ENCODE peak calls at places on chromosomes 16 and 17, in five cellular contexts. T is AG09309; B is cardiac muscle cell; A is CD8-positive, alpha-beta T cell; X is skeletal muscle cell. G is an unnamed sample.

GRCh38 chr17:28488154-28488883 is 14.9 kb downstream of the SLC13A2 start:
- DNase-seq in T (no peak), B (no peak), A (no peak), X (no peak), G (no peak)

GRCh38 chr17:8421571-8421970 is 14.1 kb upstream of the NDEL1 start:
- DNase-seq in T (no peak), B (no peak), A (no peak), X (no peak), G (no peak)

GRCh38 chr17:63476494-63476856 is 386 bp upstream of the ACE start:
- DNase-seq in T (no peak), B (peak), A (no peak), X (no peak), G (no peak)

GRCh38 chr17:63275318-63275967 is 170.7 kb downstream of the CYB561 start:
- DNase-seq in T (peak), B (peak), A (no peak), X (peak), G (no peak)

GRCh38 chr17:74677558-74678466 is 34.9 kb downstream of the CD300LF start:
- DNase-seq in T (no peak), B (peak), A (no peak), X (no peak), G (no peak)

GRCh38 chr16:15440852-15441251 is 6.5 kb downstream of the BMERB1 start:
- DNase-seq in T (no peak), B (peak), A (no peak), X (peak), G (no peak)

GRCh38 chr17:82175951-82176350 is 36.7 kb downstream of the CCDC57 start:
- DNase-seq in T (no peak), B (no peak), A (no peak), X (no peak), G (no peak)

GRCh38 chr16:72876981-72877373 is 171.0 kb downstream of the ZFHX3 start:
- DNase-seq in T (no peak), B (peak), A (no peak), X (no peak), G (no peak)

GRCh38 chr16:65122974-65123845 is 1.3 kb upstream of the CDH11 start:
- DNase-seq in T (no peak), B (peak), A (no peak), X (no peak), G (no peak)

GRCh38 chr17:81527591-81528383 is at the start of gene FSCN2:
- DNase-seq in T (no peak), B (peak), A (no peak), X (no peak), G (no peak)

GRCh38 chr16:81625544-81626152 is 153.4 kb upstream of the PLCG2 start:
- DNase-seq in T (no peak), B (no peak), A (no peak), X (no peak), G (no peak)

GRCh38 chr17:37179893-37180292 is 195.9 kb upstream of the C17orf78 start:
- DNase-seq in T (no peak), B (peak), A (no peak), X (no peak), G (no peak)

GRCh38 chr17:63914471-63914870 is 3.4 kb upstream of the CSHL1 start:
- DNase-seq in T (no peak), B (no peak), A (no peak), X (no peak), G (no peak)

GRCh38 chr17:49061524-49061943 is 64.3 kb downstream of the IGF2BP1 start:
- DNase-seq in T (no peak), B (peak), A (no peak), X (no peak), G (no peak)

GRCh38 chr16:56711862-56712261 is 18.1 kb upstream of the NUP93 start:
- DNase-seq in T (no peak), B (no peak), A (no peak), X (no peak), G (no peak)

GRCh38 chr17:6098050-6098449 is 27.9 kb downstream of the WSCD1 start:
- DNase-seq in T (no peak), B (no peak), A (no peak), X (no peak), G (no peak)

GRCh38 chr17:49223168-49223516 is 7.4 kb downstream of the PHOSPHO1 start:
- DNase-seq in T (no peak), B (no peak), A (no peak), X (no peak), G (no peak)

DNA sequence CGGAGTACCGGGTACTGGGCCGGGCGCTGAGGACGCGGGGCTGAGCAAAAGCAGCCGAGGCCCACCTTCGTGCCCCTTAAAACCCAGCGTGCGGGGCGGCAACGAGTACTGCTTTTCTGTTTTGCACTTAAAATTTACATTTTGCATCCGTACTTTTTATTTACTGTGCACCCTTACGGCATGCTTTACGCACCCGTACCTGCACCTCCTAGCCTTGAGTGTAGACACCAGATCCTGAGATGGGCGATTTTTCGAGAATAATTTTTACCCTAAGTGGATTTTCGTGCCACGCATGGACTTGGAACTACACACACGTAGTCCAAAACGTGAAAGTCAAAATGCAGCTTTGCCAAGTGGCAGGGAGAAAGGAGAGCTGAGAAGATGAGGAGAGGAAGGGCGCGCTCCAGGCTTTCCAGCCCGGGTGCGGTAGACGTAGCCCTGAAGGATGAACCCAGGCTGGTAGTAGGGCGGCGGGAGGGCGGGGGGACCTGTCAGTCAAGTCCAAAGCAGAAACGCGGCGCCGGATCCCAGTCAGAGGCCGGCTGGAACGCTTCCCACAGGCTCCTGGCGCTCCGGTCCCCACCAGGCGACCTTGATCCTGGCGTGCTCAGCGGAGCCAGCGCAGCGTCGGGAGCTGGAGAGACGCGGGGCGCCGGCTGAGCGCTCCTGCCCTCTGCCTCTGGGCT is 1.2 kb upstream of the CBLN1 start:
- DNase-seq in T (no peak), B (no peak), A (no peak), X (no peak), G (no peak)
- H3K4me3 ChIP-seq in T (no peak), B (peak), A (no peak), X (peak), G (no peak)

GRCh38 chr17:2545393-2545792 is 33.7 kb upstream of the METTL16 start:
- DNase-seq in T (no peak), B (no peak), A (no peak), X (no peak), G (no peak)

GRCh38 chr17:2547176-2547575 is 35.5 kb upstream of the METTL16 start:
- DNase-seq in T (no peak), B (peak), A (no peak), X (no peak), G (no peak)

GRCh38 chr17:2542456-2542855 is 30.8 kb upstream of the METTL16 start:
- DNase-seq in T (no peak), B (no peak), A (no peak), X (no peak), G (no peak)

GRCh38 chr17:2542056-2542455 is 30.4 kb upstream of the METTL16 start:
- DNase-seq in T (no peak), B (no peak), A (no peak), X (no peak), G (no peak)
- H3K4me3 ChIP-seq in T (no peak), B (no peak), A (no peak), X (no peak), G (no peak)

GRCh38 chr16:28191364-28191985 is 20.3 kb downstream of the XPO6 start:
- DNase-seq in T (no peak), B (no peak), A (no peak), X (no peak), G (no peak)

GRCh38 chr16:28195859-28196258 is 15.9 kb downstream of the XPO6 start:
- DNase-seq in T (no peak), B (no peak), A (no peak), X (no peak), G (no peak)

GRCh38 chr16:28196331-28196987 is 15.3 kb downstream of the XPO6 start:
- DNase-seq in T (no peak), B (no peak), A (no peak), X (no peak), G (no peak)

GRCh38 chr16:28193530-28194423 is 18.0 kb downstream of the XPO6 start:
- DNase-seq in T (peak), B (peak), A (no peak), X (peak), G (no peak)

GRCh38 chr16:28192811-28193529 is 18.8 kb downstream of the XPO6 start:
- DNase-seq in T (no peak), B (no peak), A (peak), X (no peak), G (peak)
- H3K4me3 ChIP-seq in T (no peak), B (no peak), A (peak), X (no peak), G (no peak)

GRCh38 chr16:1141716-1142115 is 11.2 kb upstream of the CACNA1H start:
- DNase-seq in T (no peak), B (no peak), A (no peak), X (no peak), G (no peak)
- H3K4me3 ChIP-seq in T (no peak), B (no peak), A (no peak), X (no peak), G (no peak)

GRCh38 chr17:14307560-14308024 is 6.7 kb downstream of the HS3ST3B1 start:
- DNase-seq in T (peak), B (peak), A (no peak), X (no peak), G (no peak)
- H3K4me3 ChIP-seq in T (peak), B (no peak), A (no peak), X (peak), G (no peak)

DNA sequence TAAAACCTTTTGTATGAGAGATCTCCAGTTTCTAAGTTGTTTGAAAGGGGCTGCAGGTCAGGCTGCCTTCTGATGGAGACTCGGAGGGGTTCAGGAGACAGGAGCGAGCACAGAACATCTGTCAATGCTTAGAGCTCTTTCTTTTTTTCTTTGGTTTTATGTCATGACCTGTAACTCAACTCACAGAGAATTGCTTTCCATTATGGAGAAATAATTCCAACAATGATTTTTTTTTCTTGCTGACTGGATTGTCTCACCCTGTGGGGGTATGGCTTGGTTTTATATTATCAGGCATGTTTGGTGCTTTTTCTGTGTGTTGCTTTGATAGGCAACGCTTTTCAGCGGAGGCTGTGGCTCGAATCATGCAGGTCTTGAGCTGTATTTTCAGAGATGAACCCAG is 10.8 kb upstream of the KCNJ2 start:
- DNase-seq in T (no peak), B (no peak), A (no peak), X (no peak), G (no peak)
- H3K4me3 ChIP-seq in T (no peak), B (no peak), A (no peak), X (no peak), G (no peak)

DNA sequence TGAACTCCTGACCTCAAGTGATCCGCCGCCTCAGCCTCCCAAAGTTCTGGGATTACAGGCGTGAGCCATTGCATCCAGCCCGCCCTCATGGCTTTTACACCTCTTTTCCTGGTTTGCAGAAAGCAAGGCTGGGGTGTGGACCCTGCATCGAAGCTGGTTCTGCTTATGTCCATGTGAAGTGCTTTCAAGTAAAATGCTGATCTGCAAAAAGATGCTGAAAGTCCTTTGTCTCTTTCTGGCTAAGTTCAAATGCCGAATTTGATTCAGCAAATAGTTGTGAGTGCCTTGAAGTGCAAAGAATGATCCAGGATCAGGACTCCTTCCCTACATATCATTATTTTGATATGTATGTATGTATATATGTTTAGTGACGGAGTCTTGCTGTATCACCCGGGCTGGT is 17.1 kb downstream of the NAA60 start:
- DNase-seq in T (no peak), B (no peak), A (no peak), X (no peak), G (no peak)
- H3K4me3 ChIP-seq in T (no peak), B (no peak), A (peak), X (no peak), G (no peak)

G was measured in DND-41.